ENCODE peak calls at places on chromosomes 16 and 17, in ten cellular contexts. Z is ovary; D is aorta; L is Caco-2; H is CD4-positive, CD25-positive, alpha-beta regulatory T cell; O is H7; A is upper lobe of right lung; P is left ventricle myocardium inferior; V is mesendoderm; W is IMR-90. M is an unnamed sample.

GRCh38 chr16:89185062-89185751 is 13.7 kb downstream of the CDH15 start:
- DNase-seq in V (no peak), Z (no peak), O (no peak), D (no peak), W (no peak), A (no peak), P (no peak), H (no peak), L (no peak), M (no peak)

GRCh38 chr17:41391535-41391934 is 5.9 kb downstream of the KRT31 start:
- DNase-seq in D (no peak), A (no peak), O (no peak), W (no peak), P (no peak), L (no peak), H (no peak), V (no peak), Z (no peak), M (no peak)

GRCh38 chr16:57204675-57205074 is 18.5 kb downstream of the RSPRY1 start:
- DNase-seq in P (no peak), L (no peak), H (no peak), Z (no peak), W (no peak), D (no peak), V (peak; percentile 57), O (peak; percentile 53), A (no peak), M (no peak)

GRCh38 chr17:29855686-29856085 is 74.3 kb downstream of the SSH2 start:
- DNase-seq in Z (no peak), P (no peak), O (no peak), W (peak; percentile 75), V (no peak), L (no peak), A (no peak), H (no peak), D (no peak), M (no peak)

GRCh38 chr17:83076930-83077329 is 2.5 kb upstream of the METRNL start:
- DNase-seq in P (no peak), O (no peak), D (no peak), Z (no peak), L (peak; percentile 66), H (no peak), A (no peak), V (no peak), W (no peak), M (no peak)

GRCh38 chr17:64418506-64419339 is 28.1 kb upstream of the PECAM1 start:
- DNase-seq in V (peak; percentile 65), W (peak; percentile 74), L (no peak), O (peak; percentile 63), P (no peak), A (peak; percentile 40), H (no peak), Z (no peak), D (no peak), M (no peak)

GRCh38 chr17:12667299-12667958 is 1.7 kb downstream of the MYOCD start:
- DNase-seq in L (peak; percentile 42), D (no peak), V (peak; percentile 96), H (no peak), Z (peak; percentile 47), A (no peak), P (no peak), W (peak; percentile 89), O (peak; percentile 68), M (no peak)

GRCh38 chr16:75927824-75928223 is 201.5 kb upstream of the CPHXL start:
- DNase-seq in Z (no peak), O (peak; percentile 42), H (no peak), L (no peak), V (peak; percentile 3), W (no peak), A (no peak), D (no peak), P (no peak), M (no peak)

GRCh38 chr17:65231086-65231485 is 93.9 kb downstream of the RGS9 start:
- DNase-seq in A (no peak), H (no peak), L (no peak), V (peak; percentile 66), P (no peak), Z (no peak), O (no peak), W (no peak), D (no peak), M (no peak)

GRCh38 chr17:40362696-40363479 is 1.6 kb downstream of the GJD3 start:
- DNase-seq in H (peak; percentile 48), L (peak; percentile 89), A (peak; percentile 94), V (peak; percentile 91), D (peak; percentile 91), P (peak; percentile 58), Z (peak; percentile 45), W (peak; percentile 70), O (peak; percentile 96), M (peak; percentile 70)

GRCh38 chr17:55200904-55201608 is 63.7 kb upstream of the HLF start:
- DNase-seq in V (no peak), O (no peak), H (no peak), L (no peak), Z (no peak), A (no peak), P (no peak), D (no peak), W (no peak), M (no peak)

GRCh38 chr16:8583712-8584111 is 6.6 kb downstream of the TMEM114 start:
- DNase-seq in W (no peak), H (no peak), P (no peak), O (peak; percentile 76), A (no peak), D (no peak), L (peak; percentile 54), V (peak; percentile 62), Z (no peak), M (no peak)

GRCh38 chr17:1177099-1177996 is 2.4 kb downstream of the ABR start:
- DNase-seq in H (no peak), V (peak; percentile 44), D (no peak), O (no peak), Z (no peak), W (peak; percentile 44), L (no peak), A (no peak), P (peak; percentile 43), M (no peak)

GRCh38 chr17:31067699-31068184 is 27.0 kb upstream of the NF1 start:
- DNase-seq in O (no peak), Z (no peak), W (peak; percentile 88), D (no peak), L (no peak), A (no peak), P (no peak), H (no peak), V (no peak), M (no peak)

GRCh38 chr17:83200746-83201145 is 121.3 kb downstream of the METRNL start:
- DNase-seq in D (peak; percentile 80), O (no peak), W (no peak), P (peak; percentile 14), Z (no peak), H (no peak), A (peak; percentile 40), L (peak; percentile 19), V (no peak), M (no peak)

GRCh38 chr16:69725480-69726312 is 664 bp downstream of the NQO1 start:
- DNase-seq in L (peak; percentile 21), Z (no peak), P (no peak), H (no peak), V (no peak), W (no peak), A (peak; percentile 53), O (no peak), D (peak; percentile 51), M (no peak)

DNA sequence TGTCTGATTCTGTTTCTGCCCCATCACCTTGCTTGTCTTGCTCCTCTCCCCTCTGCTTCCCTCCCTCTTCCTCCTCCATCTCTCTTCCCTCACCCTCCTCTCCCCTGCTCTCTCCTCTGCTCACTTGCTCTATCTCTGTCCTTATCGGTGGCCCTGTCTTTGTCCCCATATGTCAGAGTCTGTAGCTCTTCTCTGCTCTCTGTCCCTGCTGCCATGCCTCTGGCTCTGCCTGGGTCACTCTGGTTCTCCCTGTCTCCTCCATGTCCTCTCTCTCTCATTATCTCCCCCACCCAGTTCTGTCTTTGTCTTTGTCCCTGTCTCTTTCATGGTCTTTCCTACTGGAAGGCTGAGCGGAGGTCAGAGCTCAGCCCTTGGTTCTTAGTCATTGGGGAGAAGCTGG is 169.1 kb upstream of the NLRP1 start:
- DNase-seq in A (no peak), W (no peak), L (no peak), P (no peak), Z (no peak), V (no peak), H (no peak), O (no peak), D (no peak), M (no peak)
- H3K36me3 ChIP-seq in A (no peaks in the 10 kb centered on the region), W (no peaks in the 10 kb centered on the region), L (no peaks in the 10 kb centered on the region), P (no peaks in the 10 kb centered on the region), Z (no peaks in the 10 kb centered on the region), V (no peaks in the 10 kb centered on the region), H (no peaks in the 10 kb centered on the region), O (no peaks in the 10 kb centered on the region), D (no peaks in the 10 kb centered on the region), M (no peaks in the 10 kb centered on the region)

DNA sequence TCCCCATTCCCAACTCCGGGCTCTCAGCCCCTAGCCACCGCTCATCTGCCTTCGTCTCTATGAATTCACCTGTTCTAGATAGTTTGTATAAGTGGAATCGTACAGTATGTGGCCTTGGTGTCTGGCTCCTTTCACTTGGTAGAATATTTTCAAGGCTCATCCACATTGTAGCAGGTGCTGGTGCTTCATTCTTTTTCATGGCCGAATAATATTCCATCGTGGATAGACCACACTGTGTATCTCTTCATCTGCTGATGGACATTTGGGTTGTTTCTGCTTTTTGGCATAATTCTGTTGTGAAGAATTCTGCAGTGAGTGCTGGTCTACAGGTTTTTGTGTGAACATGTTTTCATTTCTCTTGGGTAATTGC is 324.2 kb downstream of the SEC14L1 start:
- DNase-seq in W (no peak), A (no peak), H (no peak), D (no peak), V (no peak), O (no peak), P (no peak), Z (no peak), L (no peak), M (no peak)
- H3K27me3 ChIP-seq in W (no peaks in the 10 kb centered on the region), A (no peaks in the 10 kb centered on the region), H (no peaks in the 10 kb centered on the region), D (no peaks in the 10 kb centered on the region), V (no peaks in the 10 kb centered on the region), O (no peaks in the 10 kb centered on the region), P (no peaks in the 10 kb centered on the region), Z (no peaks in the 10 kb centered on the region), L (no peaks in the 10 kb centered on the region), M (no peaks in the 10 kb centered on the region)

DNA sequence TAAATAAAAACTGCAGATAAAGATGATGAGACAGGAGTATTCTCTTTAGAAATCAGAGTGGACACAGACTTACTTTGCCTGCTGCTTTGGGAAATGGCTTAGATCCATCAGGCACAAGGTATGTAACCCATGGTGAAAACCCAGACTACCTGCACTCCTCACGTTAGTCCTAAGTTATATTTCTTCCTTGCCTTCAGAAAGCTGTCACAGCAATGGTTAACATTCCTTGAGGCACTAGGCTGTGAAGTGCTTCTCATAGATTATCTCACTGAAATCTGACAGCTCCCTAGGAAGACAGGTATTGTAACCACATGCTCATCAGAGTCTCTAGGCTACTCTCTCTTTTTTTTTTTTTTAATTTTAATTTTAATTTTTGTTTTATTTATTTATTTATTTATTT is 20.9 kb downstream of the ZSWIM7 start:
- DNase-seq in D (no peak), H (no peak), A (no peak), O (no peak), P (no peak), L (no peak), Z (no peak), W (no peak), V (no peak), M (no peak)
- H3K36me3 ChIP-seq in D (peaks cover 7% of the 10 kb centered on the region), H (peaks cover 24% of the 10 kb centered on the region), A (peaks cover 62% of the 10 kb centered on the region), O (peaks cover 21% of the 10 kb centered on the region), P (peaks cover 63% of the 10 kb centered on the region), L (no peaks in the 10 kb centered on the region), Z (no peaks in the 10 kb centered on the region), W (peaks cover 16% of the 10 kb centered on the region), V (peaks cover 9% of the 10 kb centered on the region), M (peaks cover 9% of the 10 kb centered on the region)

GRCh38 chr16:85329999-85330693 is 217.9 kb upstream of the CIBAR2 start:
- DNase-seq in Z (no peak), W (no peak), P (no peak), A (no peak), H (no peak), V (peak; percentile 49), L (no peak), O (peak; percentile 52), D (no peak), M (no peak)
- H3K27me3 ChIP-seq in Z (no peaks in the 10 kb centered on the region), W (no peaks in the 10 kb centered on the region), P (no peaks in the 10 kb centered on the region), A (no peaks in the 10 kb centered on the region), H (no peaks in the 10 kb centered on the region), V (no peaks in the 10 kb centered on the region), L (no peaks in the 10 kb centered on the region), O (peaks cover 35% of the 10 kb centered on the region), D (no peaks in the 10 kb centered on the region), M (no peaks in the 10 kb centered on the region)